ENCODE peak calls at places on chromosomes 4 and X, in four cellular contexts. One of them, this sample, is unnamed.

GRCh38 chr4:128428397-128428796 is 140.8 kb upstream of the PGRMC2 start:
- DNase-seq in progenitor cell of endocrine pancreas: no peak
- DNase-seq in nephron progenitor cell: no peak
- DNase-seq in tibial nerve: no peak
- DNase-seq in this sample: no peak

GRCh38 chrX:155179343-155179997 is 36.8 kb upstream of the VBP1 start:
- DNase-seq in progenitor cell of endocrine pancreas: no peak
- DNase-seq in nephron progenitor cell: no peak
- DNase-seq in tibial nerve: no peak
- DNase-seq in this sample: no peak

GRCh38 chr4:36285784-36286480 is 4.5 kb downstream of the DTHD1 start:
- DNase-seq in tibial nerve: no peak
- DNase-seq in progenitor cell of endocrine pancreas: no peak
- DNase-seq in nephron progenitor cell: no peak
- DNase-seq in this sample: no peak

GRCh38 chrX:11472381-11472780 is 179.2 kb downstream of the AMELX start:
- DNase-seq in progenitor cell of endocrine pancreas: no peak
- DNase-seq in nephron progenitor cell: no peak
- DNase-seq in tibial nerve: no peak
- DNase-seq in this sample: no peak

GRCh38 chr4:74516321-74516720 is 71.4 kb downstream of the AREG start:
- DNase-seq in tibial nerve: no peak
- DNase-seq in progenitor cell of endocrine pancreas: no peak
- DNase-seq in nephron progenitor cell: no peak
- DNase-seq in this sample: no peak

GRCh38 chr4:3418029-3418762 is 23.6 kb upstream of the HGFAC start:
- DNase-seq in nephron progenitor cell: no peak
- DNase-seq in tibial nerve: peak
- DNase-seq in progenitor cell of endocrine pancreas: no peak
- DNase-seq in this sample: peak

GRCh38 chr4:61440306-61440705 is 240.2 kb downstream of the ADGRL3 start:
- DNase-seq in progenitor cell of endocrine pancreas: no peak
- DNase-seq in tibial nerve: no peak
- DNase-seq in nephron progenitor cell: no peak
- DNase-seq in this sample: no peak

GRCh38 chrX:74160816-74161215 is 143.2 kb upstream of the ZCCHC13 start:
- DNase-seq in tibial nerve: no peak
- DNase-seq in nephron progenitor cell: no peak
- DNase-seq in progenitor cell of endocrine pancreas: no peak
- DNase-seq in this sample: no peak

GRCh38 chr4:46386570-46386969 is 3.4 kb downstream of the GABRA2 start:
- DNase-seq in tibial nerve: no peak
- DNase-seq in nephron progenitor cell: peak
- DNase-seq in progenitor cell of endocrine pancreas: no peak
- DNase-seq in this sample: peak

GRCh38 chrX:132393992-132394391 is 94.8 kb downstream of the MBNL3 start:
- DNase-seq in progenitor cell of endocrine pancreas: no peak
- DNase-seq in tibial nerve: no peak
- DNase-seq in nephron progenitor cell: no peak
- DNase-seq in this sample: no peak

GRCh38 chrX:103688949-103689348 is 2.5 kb upstream of the MORF4L2 start:
- DNase-seq in progenitor cell of endocrine pancreas: no peak
- DNase-seq in tibial nerve: no peak
- DNase-seq in nephron progenitor cell: no peak
- DNase-seq in this sample: no peak

GRCh38 chr4:41396214-41396613 is 139.5 kb downstream of the UCHL1 start:
- DNase-seq in progenitor cell of endocrine pancreas: no peak
- DNase-seq in tibial nerve: no peak
- DNase-seq in nephron progenitor cell: no peak
- DNase-seq in this sample: no peak

GRCh38 chr4:6262847-6263487 is 6.7 kb upstream of the WFS1 start:
- DNase-seq in progenitor cell of endocrine pancreas: no peak
- DNase-seq in nephron progenitor cell: no peak
- DNase-seq in tibial nerve: no peak
- DNase-seq in this sample: no peak

GRCh38 chr4:6267573-6267972 is 2.1 kb upstream of the WFS1 start:
- DNase-seq in progenitor cell of endocrine pancreas: no peak
- DNase-seq in tibial nerve: no peak
- DNase-seq in nephron progenitor cell: no peak
- DNase-seq in this sample: no peak

GRCh38 chr4:6265546-6265945 is 4.1 kb upstream of the WFS1 start:
- DNase-seq in tibial nerve: no peak
- DNase-seq in nephron progenitor cell: no peak
- DNase-seq in progenitor cell of endocrine pancreas: no peak
- DNase-seq in this sample: no peak

GRCh38 chr4:6262176-6262575 is 7.5 kb upstream of the WFS1 start:
- DNase-seq in nephron progenitor cell: no peak
- DNase-seq in progenitor cell of endocrine pancreas: no peak
- DNase-seq in tibial nerve: no peak
- DNase-seq in this sample: no peak

GRCh38 chr4:6263541-6264540 is 5.8 kb upstream of the WFS1 start:
- DNase-seq in nephron progenitor cell: peak
- DNase-seq in tibial nerve: no peak
- DNase-seq in progenitor cell of endocrine pancreas: no peak
- DNase-seq in this sample: no peak
- TF ChIP-seq CTCF in nephron progenitor cell: peak
- TF ChIP-seq CTCF in tibial nerve: peak
- TF ChIP-seq CTCF in progenitor cell of endocrine pancreas: peak
- TF ChIP-seq CTCF in this sample: no peak

GRCh38 chr4:174177536-174177935 is 105.9 kb downstream of the FBXO8 start:
- DNase-seq in tibial nerve: no peak
- DNase-seq in progenitor cell of endocrine pancreas: no peak
- DNase-seq in nephron progenitor cell: no peak
- DNase-seq in this sample: no peak

DNA sequence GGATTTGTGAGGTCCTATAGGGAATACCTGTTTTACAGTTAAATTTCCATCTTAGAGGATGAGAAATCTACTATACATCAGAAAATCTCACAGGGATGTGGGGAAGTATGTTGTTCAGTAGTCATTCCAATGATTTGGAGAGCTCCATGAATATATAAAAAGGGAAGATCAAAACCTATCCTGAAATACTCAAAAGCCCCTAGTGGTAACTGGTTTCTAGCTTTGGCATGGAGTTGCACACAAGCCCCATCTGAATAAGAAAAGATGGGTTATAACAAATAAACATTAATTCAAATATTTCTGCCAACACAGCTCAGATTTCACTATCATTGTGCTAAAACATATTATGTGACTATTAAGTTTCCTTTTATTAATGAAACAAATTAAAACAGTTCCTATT is 101.6 kb downstream of the FBXO8 start:
- DNase-seq in nephron progenitor cell: no peak
- DNase-seq in progenitor cell of endocrine pancreas: no peak
- DNase-seq in tibial nerve: no peak
- DNase-seq in this sample: no peak
- TF ChIP-seq CTCF in nephron progenitor cell: no peak
- TF ChIP-seq CTCF in progenitor cell of endocrine pancreas: peak
- TF ChIP-seq CTCF in tibial nerve: no peak
- TF ChIP-seq CTCF in this sample: no peak

GRCh38 chrX:22192419-22193086 is 80.2 kb upstream of the CBLL2 start:
- DNase-seq in tibial nerve: peak
- DNase-seq in progenitor cell of endocrine pancreas: peak
- DNase-seq in nephron progenitor cell: peak
- DNase-seq in this sample: peak
- TF ChIP-seq CTCF in tibial nerve: peak
- TF ChIP-seq CTCF in progenitor cell of endocrine pancreas: peak
- TF ChIP-seq CTCF in nephron progenitor cell: peak
- TF ChIP-seq CTCF in this sample: peak

GRCh38 chr4:133483600-133484246 is 334.6 kb downstream of the PCDH10 start:
- DNase-seq in nephron progenitor cell: peak
- DNase-seq in progenitor cell of endocrine pancreas: no peak
- DNase-seq in tibial nerve: no peak
- DNase-seq in this sample: no peak
- TF ChIP-seq CTCF in nephron progenitor cell: peak
- TF ChIP-seq CTCF in progenitor cell of endocrine pancreas: peak
- TF ChIP-seq CTCF in tibial nerve: no peak
- TF ChIP-seq CTCF in this sample: peak

DNA sequence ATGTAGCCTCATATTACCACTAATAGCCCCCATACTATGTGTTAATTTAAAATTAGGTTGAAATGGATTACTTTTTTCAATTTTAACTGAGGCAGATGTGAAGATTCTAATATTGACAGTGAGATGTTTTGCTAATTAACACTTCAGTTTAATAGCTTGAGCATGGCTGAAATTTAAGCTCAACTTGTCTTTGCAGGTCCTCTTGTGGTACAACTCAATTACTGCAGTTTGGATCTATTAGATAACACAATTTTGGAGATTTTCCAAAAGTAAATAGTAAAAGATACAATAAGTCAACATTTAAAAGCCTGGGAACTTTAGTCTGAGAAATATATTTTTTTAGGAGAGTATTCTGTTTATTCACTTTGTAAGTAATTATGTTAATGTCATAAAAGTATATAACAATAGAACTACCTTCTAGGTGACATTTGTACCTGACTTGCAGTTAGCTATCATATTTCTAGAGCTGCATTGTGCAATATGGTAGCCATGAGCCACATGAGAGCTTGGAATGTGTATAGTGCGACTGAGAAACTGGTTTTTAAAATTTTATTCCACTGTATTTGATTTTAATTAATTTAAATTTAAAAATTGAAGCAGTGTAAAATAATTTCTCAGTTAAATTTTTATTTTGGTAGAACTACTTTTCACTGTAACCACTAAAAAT is 73.1 kb upstream of the FMR1 start:
- DNase-seq in tibial nerve: no peak
- DNase-seq in progenitor cell of endocrine pancreas: no peak
- DNase-seq in nephron progenitor cell: no peak
- DNase-seq in this sample: no peak
- TF ChIP-seq CTCF in tibial nerve: no peak
- TF ChIP-seq CTCF in progenitor cell of endocrine pancreas: peak
- TF ChIP-seq CTCF in nephron progenitor cell: peak
- TF ChIP-seq CTCF in this sample: peak

DNA sequence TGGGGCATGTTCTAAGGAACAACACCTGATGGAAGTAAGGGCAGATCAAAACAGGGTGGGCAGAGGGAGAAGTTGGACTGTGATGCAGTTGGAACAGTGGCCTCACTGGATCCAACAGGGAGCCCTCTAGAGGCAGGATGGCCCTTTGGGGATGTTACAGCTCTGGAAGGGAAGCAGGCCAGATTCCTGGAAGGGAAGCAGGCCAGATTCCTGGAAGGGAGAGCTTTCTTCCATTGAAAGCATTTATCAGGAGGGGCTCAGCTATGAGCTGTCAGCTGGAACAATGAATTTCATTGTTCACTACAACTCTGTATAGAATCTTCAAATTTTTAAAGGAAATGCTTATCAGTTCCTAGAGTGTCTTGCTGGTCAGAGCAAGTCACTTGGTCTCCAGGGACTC is 17.7 kb downstream of the IL15 start:
- DNase-seq in progenitor cell of endocrine pancreas: no peak
- DNase-seq in tibial nerve: no peak
- DNase-seq in nephron progenitor cell: peak
- DNase-seq in this sample: no peak
- TF ChIP-seq CTCF in progenitor cell of endocrine pancreas: peak
- TF ChIP-seq CTCF in tibial nerve: no peak
- TF ChIP-seq CTCF in nephron progenitor cell: peak
- TF ChIP-seq CTCF in this sample: no peak

DNA sequence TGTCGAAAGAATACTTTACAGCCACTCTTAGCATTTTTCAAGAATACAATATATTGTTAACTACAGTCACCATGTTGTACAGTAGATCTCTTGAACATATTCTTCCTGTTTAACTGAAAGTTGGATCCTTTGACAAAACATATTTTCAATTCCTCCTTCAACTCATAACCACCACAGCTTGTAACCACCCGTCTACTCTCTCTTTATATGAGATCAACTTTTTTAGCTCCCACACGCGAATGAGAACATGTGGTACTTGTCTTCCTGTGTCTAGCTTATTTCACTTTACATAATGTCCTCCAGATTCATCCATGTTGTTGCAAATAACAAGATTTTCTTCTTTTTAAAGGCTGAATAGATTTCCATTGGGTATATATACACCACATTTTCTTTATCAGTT is 338.3 kb upstream of the IGFBP7 start:
- DNase-seq in tibial nerve: no peak
- DNase-seq in nephron progenitor cell: no peak
- DNase-seq in progenitor cell of endocrine pancreas: no peak
- DNase-seq in this sample: no peak
- TF ChIP-seq CTCF in tibial nerve: no peak
- TF ChIP-seq CTCF in nephron progenitor cell: no peak
- TF ChIP-seq CTCF in progenitor cell of endocrine pancreas: no peak
- TF ChIP-seq CTCF in this sample: no peak

GRCh38 chrX:24954732-24955131 is 61.0 kb downstream of the ARX start:
- DNase-seq in tibial nerve: no peak
- DNase-seq in progenitor cell of endocrine pancreas: no peak
- DNase-seq in nephron progenitor cell: no peak
- DNase-seq in this sample: no peak
- TF ChIP-seq CTCF in tibial nerve: no peak
- TF ChIP-seq CTCF in progenitor cell of endocrine pancreas: no peak
- TF ChIP-seq CTCF in nephron progenitor cell: no peak
- TF ChIP-seq CTCF in this sample: no peak

This sample was measured in glutamatergic neuron.